ENCODE peak calls at places on chromosomes 13 and 19, in eight cellular contexts. G is ovary, W is adrenal gland, D is right lobe of liver, J is gastrocnemius medialis, N is tibial nerve, V is body of pancreas, K is HCT116. X is an unnamed sample.
A peak's percentile ranks its signal among the peaks of the same experiment; 100 is the strongest.

GRCh38 chr13:80030491-80030890 is 310.4 kb downstream of the SPRY2 start:
- DNase-seq in V (peak; percentile 19), K (peak; percentile 18), D (peak; percentile 64), G (no peak), N (no peak), W (no peak), J (no peak), X (no peak)

GRCh38 chr19:51258165-51258564 is 7.3 kb downstream of the SIGLECL1 start:
- DNase-seq in W (no peak), D (no peak), J (no peak), G (no peak), V (no peak), N (no peak), K (no peak), X (no peak)

GRCh38 chr13:48070942-48071341 is 24.0 kb downstream of the MED4 start:
- DNase-seq in N (no peak), W (no peak), J (no peak), K (no peak), G (no peak), D (no peak), V (no peak), X (no peak)

GRCh38 chr13:100674363-100674847 is at the start of gene TMTC4:
- DNase-seq in G (no peak), V (no peak), W (no peak), N (no peak), D (no peak), K (no peak), J (no peak), X (no peak)

GRCh38 chr19:17405250-17406038 is at the start of gene BST2:
- DNase-seq in W (peak; percentile 77), K (no peak), G (peak; percentile 86), N (peak; percentile 27), D (peak; percentile 68), V (peak; percentile 32), J (peak; percentile 28), X (no peak)

GRCh38 chr13:76383671-76384461 is 502.3 kb downstream of the KCTD12 start:
- DNase-seq in D (no peak), J (no peak), K (no peak), G (peak; percentile 28), W (no peak), N (no peak), V (no peak), X (no peak)

GRCh38 chr13:95315752-95316151 is 14.5 kb upstream of the ABCC4 start:
- DNase-seq in V (no peak), D (no peak), N (no peak), J (no peak), W (no peak), K (no peak), G (no peak), X (no peak)

GRCh38 chr19:2043864-2044708 is 7.0 kb downstream of the MKNK2 start:
- DNase-seq in D (no peak), W (peak; percentile 35), N (no peak), V (no peak), J (peak; percentile 22), G (no peak), K (no peak), X (no peak)

GRCh38 chr19:31073485-31074221 is 275.6 kb downstream of the TSHZ3 start:
- DNase-seq in D (no peak), V (no peak), N (no peak), W (no peak), J (no peak), G (no peak), K (no peak), X (no peak)

GRCh38 chr13:75101997-75102720 is 379.8 kb downstream of the TBC1D4 start:
- DNase-seq in D (no peak), W (no peak), K (no peak), G (no peak), J (no peak), N (no peak), V (no peak), X (no peak)

GRCh38 chr19:44757057-44757734 is 8.7 kb downstream of the BCL3 start:
- DNase-seq in K (no peak), N (peak; percentile 60), D (no peak), J (no peak), G (peak; percentile 77), V (peak; percentile 58), W (peak; percentile 38), X (no peak)

GRCh38 chr19:8578642-8579265 is 1.5 kb upstream of the MYO1F start:
- DNase-seq in N (peak; percentile 80), J (no peak), K (peak; percentile 47), D (peak; percentile 70), W (peak; percentile 73), G (peak; percentile 59), V (peak; percentile 79), X (no peak)

GRCh38 chr13:42279986-42280385 is 8.0 kb downstream of the AKAP11 start:
- DNase-seq in D (no peak), G (no peak), J (no peak), N (no peak), W (no peak), V (no peak), K (no peak), X (no peak)

GRCh38 chr13:42276683-42277082 is 4.7 kb downstream of the AKAP11 start:
- DNase-seq in N (no peak), K (no peak), J (no peak), W (no peak), V (no peak), G (no peak), D (no peak), X (no peak)

GRCh38 chr13:42279080-42279479 is 7.1 kb downstream of the AKAP11 start:
- DNase-seq in W (no peak), N (no peak), G (no peak), J (no peak), K (no peak), D (no peak), V (no peak), X (no peak)

GRCh38 chr13:42275506-42275905 is 3.6 kb downstream of the AKAP11 start:
- DNase-seq in D (no peak), J (no peak), N (no peak), G (no peak), W (no peak), V (no peak), K (no peak), X (no peak)

DNA sequence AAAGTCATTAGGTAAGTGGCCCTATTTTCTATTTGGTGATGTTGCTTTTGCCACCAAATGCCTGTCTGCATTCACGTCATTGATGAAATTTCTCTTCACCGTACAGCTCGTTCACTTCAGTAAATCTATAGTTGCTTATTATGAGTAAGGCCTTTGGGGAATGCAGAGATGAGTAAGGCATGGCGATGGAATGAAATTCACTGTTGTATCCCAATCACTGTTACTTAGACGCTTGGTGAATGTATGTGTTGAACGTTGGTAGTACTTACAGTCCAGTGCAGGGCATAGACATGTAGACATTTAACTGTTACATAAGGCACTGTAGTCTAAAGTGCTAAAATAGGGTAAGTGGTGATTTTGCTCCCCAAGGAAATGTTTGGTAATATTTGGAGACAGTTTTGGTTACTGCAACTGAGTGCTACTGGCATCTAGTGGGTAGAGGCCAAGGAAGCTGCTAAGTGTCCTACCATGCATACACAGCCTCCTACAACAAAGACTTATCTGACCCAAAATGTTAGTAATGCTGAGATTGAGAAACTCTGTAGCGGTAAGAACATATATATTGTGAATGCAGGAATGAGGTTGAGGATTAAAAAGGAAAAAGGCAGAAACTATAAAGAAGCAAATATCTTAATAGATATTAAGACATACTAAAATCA is 5.8 kb downstream of the AKAP11 start:
- DNase-seq in W (no peak), J (no peak), K (no peak), V (no peak), G (no peak), D (no peak), N (no peak), X (no peak)
- H3K4me3 ChIP-seq in W (no peak overlapping the region), J (no peak overlapping the region), K (no peak overlapping the region), V (no peak overlapping the region), G (no peak overlapping the region), D (no peak overlapping the region), N (no peak overlapping the region), X (no peak overlapping the region)

DNA sequence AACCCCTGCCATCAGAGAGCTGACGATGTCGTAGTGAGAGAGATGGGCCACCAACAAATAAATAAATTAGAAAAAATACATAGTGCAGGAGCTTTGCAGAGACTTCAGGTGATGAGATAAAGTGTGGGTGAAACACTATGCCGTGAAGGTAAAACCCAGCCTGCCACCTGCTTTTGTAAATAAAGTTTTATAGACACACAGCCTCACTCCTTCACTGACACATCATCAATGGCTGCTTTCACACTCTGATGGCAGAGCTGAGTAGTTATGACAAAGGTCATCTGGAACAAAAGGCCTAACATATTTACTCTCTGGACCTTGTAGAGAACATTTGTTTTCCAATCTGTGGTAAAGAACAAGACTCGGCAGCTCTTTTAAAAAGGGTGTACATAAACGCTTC is 45.0 kb downstream of the MBD3L2B start:
- DNase-seq in W (no peak), K (no peak), D (no peak), N (no peak), V (no peak), G (no peak), J (no peak), X (no peak)
- H3K27me3 ChIP-seq in W (no peaks in the 10 kb centered on the region), K (no peaks in the 10 kb centered on the region), D (no peaks in the 10 kb centered on the region), N (no peaks in the 10 kb centered on the region), V (no peaks in the 10 kb centered on the region), G (no peaks in the 10 kb centered on the region), J (no peaks in the 10 kb centered on the region), X (no peaks in the 10 kb centered on the region)

DNA sequence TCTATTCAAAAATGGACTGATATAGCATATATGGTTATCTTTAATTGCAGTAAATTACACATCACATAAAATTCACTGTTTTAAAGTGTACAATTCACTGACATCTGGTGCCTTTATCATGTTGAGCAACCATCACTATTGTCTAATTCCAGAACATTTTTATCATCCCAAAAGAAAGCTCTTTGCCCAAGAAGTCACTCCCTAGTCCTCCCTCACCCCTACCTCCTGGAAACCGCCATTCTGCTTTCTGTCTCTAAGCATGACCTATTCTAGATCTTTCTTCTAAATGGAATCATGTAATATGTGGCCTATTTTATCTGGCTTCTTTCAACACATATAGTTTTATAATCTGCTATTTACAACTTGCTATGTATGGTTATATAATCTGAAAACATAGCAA is 525.6 kb downstream of the DCT start:
- DNase-seq in J (no peak), G (no peak), V (no peak), K (no peak), D (no peak), N (no peak), W (no peak), X (no peak)
- TF ChIP-seq POLR2A in J (no peak), G (no peak), V (no peak), K (no peak), D (no peak), N (no peak), W (no peak), X (no peak)

GRCh38 chr19:20235156-20235555 is 68.1 kb downstream of the ZNF486 start:
- DNase-seq in G (no peak), W (no peak), K (no peak), N (no peak), D (no peak), J (no peak), V (no peak), X (no peak)
- H3K4me3 ChIP-seq in G (no peak overlapping the region), W (no peak overlapping the region), K (no peak overlapping the region), N (no peak overlapping the region), D (no peak overlapping the region), J (no peak overlapping the region), V (no peak overlapping the region), X (no peak overlapping the region)

GRCh38 chr19:47679922-47680857 is 33.0 kb upstream of the EHD2 start:
- DNase-seq in W (no peak), K (no peak), G (no peak), J (no peak), N (no peak), V (no peak), D (no peak), X (no peak)
- H3K27me3 ChIP-seq in W (no peaks in the 10 kb centered on the region), K (no peaks in the 10 kb centered on the region), G (no peaks in the 10 kb centered on the region), J (no peaks in the 10 kb centered on the region), N (no peaks in the 10 kb centered on the region), V (no peaks in the 10 kb centered on the region), D (no peaks in the 10 kb centered on the region), X (no peaks in the 10 kb centered on the region)

GRCh38 chr19:49333426-49334288 is 1.5 kb upstream of the CD37 start:
- DNase-seq in G (no peak), W (no peak), D (peak; percentile 53), N (no peak), V (peak; percentile 11), K (no peak), J (no peak), X (no peak)
- TF ChIP-seq POLR2A in G (no peak), W (no peak), D (no peak), N (no peak), V (no peak), K (no peak), J (no peak), X (no peak)

X was measured in esophagus squamous epithelium.